ENCODE peak calls at places on chromosomes 7 and 10, in six cellular contexts. R is A549; N is mammary epithelial cell; Y is CD4-positive, alpha-beta T cell; D is right cardiac atrium; Q is spleen. U is an unnamed sample.

GRCh38 chr10:82308641-82309040 is 433.6 kb downstream of the NRG3 start:
- DNase-seq in Q (no peak), D (no peak), Y (no peak), R (no peak), N (no peak), U (no peak)

GRCh38 chr7:116525298-116525912 is 569 bp downstream of the CAV1 start:
- DNase-seq in N (peak), Y (no peak), R (no peak), D (peak), Q (peak), U (peak)

GRCh38 chr7:123615344-123615743 is 13.7 kb downstream of the ASB15 start:
- DNase-seq in Y (no peak), R (no peak), D (no peak), N (no peak), Q (no peak), U (no peak)

GRCh38 chr7:149188213-149188612 is 7.1 kb upstream of the ZNF282 start:
- DNase-seq in Q (no peak), N (no peak), D (no peak), Y (no peak), R (no peak), U (no peak)

GRCh38 chr7:1806354-1806753 is 136.3 kb downstream of the ELFN1 start:
- DNase-seq in Y (no peak), N (no peak), D (no peak), R (no peak), Q (peak), U (no peak)

GRCh38 chr10:62248465-62248864 is 20.2 kb downstream of the RTKN2 start:
- DNase-seq in Y (no peak), D (no peak), N (no peak), Q (no peak), R (no peak), U (no peak)

GRCh38 chr10:46273506-46274477 is 13.0 kb upstream of the ANTXRL start:
- DNase-seq in N (no peak), Y (no peak), D (no peak), R (no peak), Q (peak), U (no peak)

GRCh38 chr7:101870361-101871062 is 53.1 kb downstream of the CUX1 start:
- DNase-seq in N (peak), Y (no peak), R (peak), Q (no peak), D (no peak), U (no peak)

GRCh38 chr10:103617362-103618026 is 124.0 kb downstream of the NEURL1 start:
- DNase-seq in R (no peak), Y (no peak), Q (no peak), N (no peak), D (peak), U (peak)

GRCh38 chr10:129400426-129400825 is 66.6 kb upstream of the MGMT start:
- DNase-seq in D (no peak), Q (no peak), Y (no peak), R (no peak), N (no peak), U (no peak)

GRCh38 chr7:82345886-82346285 is 97.7 kb downstream of the CACNA2D1 start:
- DNase-seq in Y (no peak), D (no peak), N (no peak), Q (no peak), R (no peak), U (no peak)

GRCh38 chr10:103125323-103126267 is 67.5 kb downstream of the NT5C2 start:
- DNase-seq in Y (no peak), D (no peak), Q (no peak), R (no peak), N (no peak), U (no peak)

GRCh38 chr10:112952282-112952991 is 2.4 kb downstream of the TCF7L2 start:
- DNase-seq in R (no peak), Y (no peak), Q (peak), D (peak), N (peak), U (peak)

GRCh38 chr10:18195060-18195799 is 55.0 kb downstream of the CACNB2 start:
- DNase-seq in Q (no peak), D (no peak), R (no peak), N (no peak), Y (no peak), U (no peak)

GRCh38 chr7:127809285-127809702 is 157.3 kb downstream of the SND1 start:
- DNase-seq in Q (no peak), Y (no peak), N (peak), D (no peak), R (no peak), U (no peak)

GRCh38 chr10:97273700-97274099 is 18.7 kb downstream of the ARHGAP19 start:
- DNase-seq in D (no peak), N (no peak), Y (no peak), R (no peak), Q (no peak), U (no peak)

GRCh38 chr7:107694395-107694794 is 33.8 kb downstream of the SLC26A4 start:
- DNase-seq in Y (no peak), D (no peak), R (no peak), Q (no peak), N (peak), U (no peak)

GRCh38 chr7:132723506-132724081 is 147.3 kb upstream of the PLXNA4 start:
- DNase-seq in Q (no peak), N (no peak), R (no peak), D (no peak), Y (no peak), U (no peak)

GRCh38 chr10:71260622-71261325 is 48.4 kb downstream of the UNC5B start:
- DNase-seq in D (peak), Q (no peak), R (no peak), N (peak), Y (no peak), U (peak)

GRCh38 chr10:110022716-110023504 is 15.1 kb downstream of the ADD3 start:
- DNase-seq in Q (no peak), Y (no peak), R (no peak), D (no peak), N (no peak), U (no peak)

GRCh38 chr10:116728526-116729096 is 13.8 kb downstream of the HSPA12A start:
- DNase-seq in Q (no peak), Y (no peak), N (no peak), R (no peak), D (no peak), U (no peak)

GRCh38 chr10:126933116-126933515 is 27.9 kb downstream of the DOCK1 start:
- DNase-seq in D (no peak), N (no peak), Q (no peak), R (no peak), Y (no peak), U (no peak)

DNA sequence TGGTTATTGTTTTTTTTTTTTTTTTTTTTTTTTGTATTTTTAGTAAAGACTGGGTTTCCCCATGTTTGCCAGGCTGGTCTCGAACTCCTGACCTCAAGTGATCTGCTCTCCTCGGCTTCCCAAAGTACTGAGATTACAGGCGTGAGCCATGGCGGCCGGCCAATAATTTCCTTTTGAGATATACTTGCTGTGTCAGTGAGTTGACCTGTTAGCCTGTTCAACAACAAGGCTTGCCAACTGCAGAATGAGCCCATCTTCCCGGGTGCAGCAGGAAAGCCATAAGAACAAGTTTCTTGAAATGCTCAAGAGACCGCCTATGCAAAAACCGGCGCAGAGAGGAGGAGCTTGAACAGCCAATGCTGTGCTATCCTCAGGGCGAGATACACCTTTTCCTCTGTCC is 112.5 kb downstream of the PRPF18 start:
- DNase-seq in R (no peak), N (no peak), Y (no peak), Q (peak), D (peak), U (peak)
- H3K27ac ChIP-seq in R (no peak), N (no peak), Y (no peak), Q (no peak), D (no peak), U (peak)

GRCh38 chr7:100444311-100445278 is 8.3 kb upstream of the PPP1R35 start:
- DNase-seq in N (no peak), D (peak), Q (peak), Y (no peak), R (no peak), U (peak)
- H3K27ac ChIP-seq in N (no peak), D (peak), Q (peak), Y (no peak), R (no peak), U (peak)

GRCh38 chr7:25844109-25844915 is 307.7 kb upstream of the NFE2L3 start:
- DNase-seq in Y (no peak), R (no peak), N (no peak), D (no peak), Q (no peak), U (no peak)

GRCh38 chr7:25843467-25843866 is 308.5 kb upstream of the NFE2L3 start:
- DNase-seq in R (no peak), Y (no peak), Q (no peak), N (no peak), D (no peak), U (no peak)

GRCh38 chr7:25847331-25848070 is 304.5 kb upstream of the NFE2L3 start:
- DNase-seq in Q (no peak), R (no peak), N (no peak), D (no peak), Y (no peak), U (no peak)

GRCh38 chr7:25846722-25847121 is 305.3 kb upstream of the NFE2L3 start:
- DNase-seq in Y (no peak), N (peak), R (no peak), Q (no peak), D (peak), U (peak)

DNA sequence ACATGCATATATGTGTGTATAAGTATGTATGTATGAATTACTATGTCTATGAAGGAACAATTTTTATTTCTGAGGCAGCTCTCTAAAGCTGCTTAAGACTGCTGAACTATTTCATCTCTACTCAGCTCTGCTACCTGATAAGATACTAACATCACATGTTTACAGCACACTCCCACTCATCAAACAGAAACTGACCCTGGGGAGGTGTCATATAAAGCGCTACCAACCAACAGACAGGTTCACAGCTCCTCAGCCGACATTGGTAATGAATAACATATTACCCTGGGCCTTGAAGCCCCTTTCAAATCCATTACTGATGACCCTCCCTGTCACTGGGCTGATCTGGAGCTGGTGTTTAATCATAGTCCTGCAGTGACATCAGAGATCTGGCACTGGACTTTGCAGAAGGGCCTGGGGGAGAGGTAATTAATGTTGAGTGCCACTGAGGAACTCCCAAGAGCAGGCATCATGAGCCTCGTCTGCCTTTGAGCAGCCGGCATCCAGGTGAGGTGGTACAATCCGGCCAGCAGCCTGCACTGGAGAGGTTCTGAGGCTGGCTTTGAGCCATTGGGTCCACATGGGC is 306.6 kb upstream of the NFE2L3 start:
- DNase-seq in N (no peak), Y (no peak), Q (no peak), D (no peak), R (no peak), U (no peak)
- H3K27ac ChIP-seq in N (no peak), Y (no peak), Q (no peak), D (peak), R (no peak), U (peak)

GRCh38 chr10:132919374-132920100 is 22.8 kb downstream of the CFAP46 start:
- DNase-seq in N (no peak), Y (no peak), Q (peak), R (no peak), D (no peak), U (no peak)

GRCh38 chr10:132918617-132919373 is 23.6 kb downstream of the CFAP46 start:
- DNase-seq in R (no peak), N (no peak), D (no peak), Y (no peak), Q (peak), U (no peak)

GRCh38 chr10:132921818-132922807 is 20.3 kb downstream of the CFAP46 start:
- DNase-seq in Y (no peak), D (no peak), N (no peak), R (no peak), Q (peak), U (no peak)

GRCh38 chr10:132921086-132921485 is 21.3 kb downstream of the CFAP46 start:
- DNase-seq in Q (peak), Y (no peak), R (no peak), D (no peak), N (no peak), U (no peak)

GRCh38 chr10:132920101-132920925 is 22.1 kb downstream of the CFAP46 start:
- DNase-seq in N (no peak), R (no peak), Y (no peak), D (no peak), Q (peak), U (no peak)
- H3K27ac ChIP-seq in N (no peak), R (no peak), Y (no peak), D (no peak), Q (no peak), U (no peak)

U was measured in heart right ventricle.